ENCODE peak calls at places on chromosome 5, in six cellular contexts. A, E, G, P, R and N are unnamed samples.

GRCh38 chr5:179163236-179164155 is 103.3 kb downstream of the ZNF354C start:
- DNase-seq in A (no peak), R (no peak), E (no peak), P (no peak), G (no peak), N (no peak)

GRCh38 chr5:124139995-124140394 is 606.4 kb downstream of the ZNF608 start:
- DNase-seq in A (no peak), P (no peak), E (no peak), G (no peak), R (no peak), N (no peak)

GRCh38 chr5:11322133-11322532 is 561.1 kb upstream of the DAP start:
- DNase-seq in R (no peak), P (no peak), E (no peak), G (no peak), A (no peak), N (peak; percentile 52)

GRCh38 chr5:76283670-76284069 is 119.4 kb upstream of the IQGAP2 start:
- DNase-seq in P (no peak), E (no peak), G (no peak), R (no peak), A (no peak), N (no peak)

GRCh38 chr5:151234476-151235238 is 10.8 kb upstream of the CCDC69 start:
- DNase-seq in A (no peak), E (peak; percentile 93), R (no peak), G (peak; percentile 48), P (peak; percentile 76), N (peak; percentile 69)

GRCh38 chr5:103532116-103532734 is 30.4 kb downstream of the NUDT12 start:
- DNase-seq in P (no peak), E (peak; percentile 42), R (no peak), A (no peak), G (no peak), N (peak; percentile 33)

GRCh38 chr5:16617272-16617973 is 626 bp upstream of the RETREG1 start:
- DNase-seq in P (peak; percentile 48), G (no peak), A (no peak), E (no peak), R (peak; percentile 52), N (no peak)

GRCh38 chr5:42021119-42021518 is 96.0 kb downstream of the FBXO4 start:
- DNase-seq in P (no peak), R (no peak), G (peak; percentile 45), E (peak; percentile 1), A (no peak), N (peak; percentile 54)

GRCh38 chr5:107505763-107506534 is 164.8 kb downstream of the EFNA5 start:
- DNase-seq in G (no peak), R (no peak), P (no peak), E (no peak), A (no peak), N (no peak)

GRCh38 chr5:89686081-89686765 is 723.3 kb downstream of the CETN3 start:
- DNase-seq in A (no peak), P (no peak), E (peak; percentile 4), G (no peak), R (no peak), N (peak; percentile 68)